ENCODE peak calls at places on chromosomes 7 and 10, in eight cellular contexts. L is astrocyte of the spinal cord, Q is hepatocyte, I is cardiac fibroblast, F is prostate gland, H is fibroblast of lung, D is keratinocyte, G is left ventricle myocardium inferior. X is an unnamed sample.

GRCh38 chr7:122790132-122790531 is 87.4 kb upstream of the RNF148 start:
- DNase-seq in L (no peak), Q (no peak), I (no peak), F (no peak), H (no peak), D (no peak), G (no peak), X (no peak)

GRCh38 chr7:13874783-13875182 is 114.7 kb downstream of the ETV1 start:
- DNase-seq in L (peak), Q (no peak), I (peak), F (peak), H (peak), D (no peak), G (no peak), X (no peak)

GRCh38 chr10:131140606-131141005 is 170.9 kb downstream of the TCERG1L start:
- DNase-seq in L (no peak), Q (no peak), I (no peak), F (no peak), H (no peak), D (no peak), G (no peak), X (no peak)

GRCh38 chr7:115297651-115298050 is 375.8 kb downstream of the MDFIC start:
- DNase-seq in L (peak), Q (peak), I (peak), F (no peak), H (peak), D (peak), G (peak), X (no peak)

GRCh38 chr10:61939575-61940301 is 38.2 kb downstream of the ARID5B start:
- DNase-seq in L (peak), Q (no peak), I (peak), F (no peak), H (peak), D (no peak), G (no peak), X (no peak)

GRCh38 chr10:22250897-22251605 is 33.2 kb upstream of the EBLN1 start:
- DNase-seq in L (peak), Q (no peak), I (peak), F (no peak), H (peak), D (no peak), G (no peak), X (no peak)

GRCh38 chr10:62258926-62259325 is 9.7 kb downstream of the RTKN2 start:
- DNase-seq in L (no peak), Q (no peak), I (no peak), F (no peak), H (no peak), D (no peak), G (no peak), X (no peak)

GRCh38 chr7:47498229-47499056 is 83.5 kb downstream of the TNS3 start:
- DNase-seq in L (no peak), Q (no peak), I (no peak), F (no peak), H (no peak), D (no peak), G (no peak), X (no peak)

GRCh38 chr7:45885264-45885882 is 2.9 kb upstream of the IGFBP1 start:
- DNase-seq in L (peak), Q (no peak), I (peak), F (no peak), H (no peak), D (no peak), G (no peak), X (no peak)

DNA sequence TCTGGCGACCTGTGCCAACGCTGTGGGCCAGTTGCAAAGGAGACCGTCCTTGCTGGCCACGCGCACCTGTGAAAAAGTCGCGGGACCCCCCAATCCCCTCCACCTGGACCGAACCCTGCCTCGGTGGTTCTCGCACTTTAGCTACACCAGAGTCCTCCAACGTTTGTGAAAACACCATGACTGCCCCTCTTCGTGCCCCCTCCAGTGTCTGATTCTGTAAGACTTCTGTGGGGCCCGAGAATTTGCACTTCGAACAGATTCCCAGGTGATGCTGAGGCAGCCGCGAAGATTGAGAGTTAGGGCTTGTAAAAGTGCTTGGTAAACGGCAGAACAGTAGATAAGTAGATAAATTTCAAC is 102.4 kb upstream of the SVIL start:
- DNase-seq in L (no peak), Q (no peak), I (no peak), F (no peak), H (no peak), D (no peak), G (no peak), X (no peak)
- H3K4me3 ChIP-seq in L (peak), Q (peak), I (no peak), F (peak), H (peak), D (no peak), G (peak), X (no peak)

GRCh38 chr10:4384254-4384653 is 441.8 kb upstream of the AKR1E2 start:
- DNase-seq in L (peak), Q (no peak), I (peak), F (no peak), H (peak), D (no peak), G (no peak), X (no peak)
- H3K4me3 ChIP-seq in L (no peak), Q (no peak), I (no peak), F (no peak), H (peak), D (no peak), G (no peak), X (no peak)

GRCh38 chr10:99527526-99528255 is 5.1 kb upstream of the NKX2-3 start:
- DNase-seq in L (peak), Q (no peak), I (no peak), F (no peak), H (no peak), D (no peak), G (no peak), X (no peak)
- H3K4me3 ChIP-seq in L (no peak), Q (no peak), I (no peak), F (no peak), H (no peak), D (no peak), G (no peak), X (no peak)

DNA sequence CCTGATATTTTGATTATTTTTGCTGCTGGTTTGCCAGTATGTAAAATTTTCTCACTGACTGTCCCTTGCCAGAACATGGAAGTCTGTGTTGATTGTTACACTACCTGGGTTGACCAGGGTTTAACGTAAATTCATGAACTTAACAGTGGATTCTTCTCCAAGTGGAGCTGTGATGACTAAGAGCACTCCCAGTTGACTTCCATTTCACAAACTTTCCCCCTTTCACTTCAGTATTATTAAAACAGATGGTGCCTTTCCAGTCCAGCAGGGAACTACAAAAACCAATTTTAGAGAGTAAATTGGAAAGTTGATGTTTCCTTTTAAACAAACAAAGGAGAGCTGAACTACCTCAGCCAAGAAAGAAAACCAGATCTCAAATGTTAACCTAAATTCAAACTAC is 480.2 kb upstream of the AKR1E2 start:
- DNase-seq in L (no peak), Q (no peak), I (no peak), F (no peak), H (peak), D (no peak), G (no peak), X (no peak)
- H3K4me3 ChIP-seq in L (no peak), Q (no peak), I (no peak), F (no peak), H (no peak), D (no peak), G (no peak), X (no peak)

DNA sequence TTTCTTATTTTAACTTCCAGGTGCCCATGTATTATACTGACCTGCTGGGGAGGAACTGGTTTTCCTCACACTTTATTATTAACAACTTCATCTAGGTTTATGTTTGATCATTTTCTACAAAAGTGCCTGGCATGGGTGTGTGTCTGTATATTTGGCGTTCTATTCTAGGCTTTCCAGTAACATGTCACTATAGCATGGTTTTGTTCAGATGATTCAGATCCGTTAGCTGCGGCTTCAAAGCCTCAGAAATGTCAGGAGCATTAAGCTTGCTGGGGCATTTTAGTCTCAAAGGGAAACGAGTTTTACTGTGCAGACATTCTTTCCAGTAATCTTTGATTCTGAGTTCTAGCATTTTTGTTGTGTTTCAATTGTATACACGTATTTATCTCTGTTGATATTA is 2.3 kb downstream of the INPP5A start:
- DNase-seq in L (peak), Q (no peak), I (peak), F (no peak), H (peak), D (no peak), G (no peak), X (no peak)
- H3K4me3 ChIP-seq in L (peak), Q (no peak), I (no peak), F (peak), H (peak), D (no peak), G (peak), X (no peak)

GRCh38 chr7:154929006-154929726 is 73.8 kb downstream of the PAXIP1 start:
- DNase-seq in L (no peak), Q (no peak), I (peak), F (no peak), H (no peak), D (no peak), G (no peak), X (no peak)
- H3K4me3 ChIP-seq in L (peak), Q (peak), I (peak), F (peak), H (peak), D (peak), G (peak), X (peak)

GRCh38 chr7:130293521-130293920 is 560 bp downstream of the CPA4 start:
- DNase-seq in L (no peak), Q (no peak), I (no peak), F (no peak), H (no peak), D (no peak), G (no peak), X (no peak)

GRCh38 chr7:130290745-130291144 is 2.2 kb upstream of the CPA4 start:
- DNase-seq in L (peak), Q (no peak), I (peak), F (no peak), H (peak), D (peak), G (no peak), X (peak)

GRCh38 chr7:130289478-130289877 is 3.5 kb upstream of the CPA4 start:
- DNase-seq in L (no peak), Q (no peak), I (no peak), F (no peak), H (no peak), D (no peak), G (no peak), X (peak)

GRCh38 chr7:130294314-130294713 is 1.4 kb downstream of the CPA4 start:
- DNase-seq in L (peak), Q (no peak), I (no peak), F (no peak), H (peak), D (peak), G (no peak), X (no peak)

DNA sequence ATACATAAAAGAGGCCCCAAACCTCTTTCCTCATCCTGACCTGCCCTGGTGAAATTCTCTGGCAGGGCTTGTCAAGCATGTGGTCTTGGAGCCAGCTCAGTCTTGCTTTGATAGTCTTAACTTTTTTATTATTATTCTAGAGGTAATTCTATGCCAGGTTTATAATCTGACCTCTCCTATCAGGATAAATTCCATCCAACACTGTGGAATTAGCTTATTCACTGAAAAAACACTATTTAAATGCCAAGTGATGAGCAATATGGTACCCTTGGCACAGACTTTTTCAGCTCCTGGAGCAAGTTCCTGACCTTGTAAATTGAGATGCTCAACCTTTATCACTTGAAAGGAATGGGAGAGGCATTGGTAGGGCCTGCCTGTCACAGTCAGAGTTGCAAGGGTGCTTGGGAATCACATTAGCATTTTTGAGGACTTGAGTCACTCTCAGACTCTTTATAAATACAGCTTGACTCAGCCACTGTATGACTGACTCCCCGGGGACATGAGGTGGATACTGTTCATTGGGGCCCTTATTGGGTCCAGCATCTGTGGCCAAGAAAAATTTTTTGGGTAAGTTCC is at the start of gene CPA4:
- DNase-seq in L (peak), Q (no peak), I (peak), F (no peak), H (peak), D (peak), G (no peak), X (peak)
- H3K4me3 ChIP-seq in L (peak), Q (no peak), I (no peak), F (no peak), H (no peak), D (peak), G (no peak), X (no peak)

GRCh38 chr7:106659963-106660861 is 746 bp downstream of the CCDC71L start:
- DNase-seq in L (peak), Q (peak), I (peak), F (peak), H (peak), D (peak), G (peak), X (peak)

GRCh38 chr7:106660862-106661720 is at the start of gene CCDC71L:
- DNase-seq in L (peak), Q (peak), I (peak), F (peak), H (peak), D (peak), G (peak), X (peak)

GRCh38 chr7:106657085-106657991 is 3.6 kb downstream of the CCDC71L start:
- DNase-seq in L (peak), Q (no peak), I (peak), F (no peak), H (peak), D (no peak), G (no peak), X (no peak)

GRCh38 chr7:106659369-106659962 is 1.5 kb downstream of the CCDC71L start:
- DNase-seq in L (peak), Q (no peak), I (no peak), F (no peak), H (no peak), D (no peak), G (no peak), X (no peak)

GRCh38 chr7:106658504-106659368 is 2.2 kb downstream of the CCDC71L start:
- DNase-seq in L (no peak), Q (no peak), I (no peak), F (no peak), H (no peak), D (no peak), G (no peak), X (no peak)
- H3K4me3 ChIP-seq in L (peak), Q (peak), I (peak), F (no peak), H (peak), D (peak), G (peak), X (peak)

GRCh38 chr10:60911216-60911615 is 32.8 kb downstream of the RHOBTB1 start:
- DNase-seq in L (no peak), Q (no peak), I (no peak), F (no peak), H (no peak), D (no peak), G (no peak), X (no peak)
- H3K4me3 ChIP-seq in L (no peak), Q (no peak), I (no peak), F (no peak), H (no peak), D (no peak), G (no peak), X (no peak)

GRCh38 chr7:84194484-84195260 is at the start of gene SEMA3A:
- DNase-seq in L (peak), Q (peak), I (peak), F (peak), H (peak), D (no peak), G (no peak), X (no peak)

GRCh38 chr7:84190016-84190705 is 4.4 kb downstream of the SEMA3A start:
- DNase-seq in L (peak), Q (no peak), I (no peak), F (no peak), H (peak), D (no peak), G (no peak), X (no peak)

GRCh38 chr7:84193787-84194186 is 802 bp downstream of the SEMA3A start:
- DNase-seq in L (peak), Q (no peak), I (no peak), F (no peak), H (peak), D (no peak), G (no peak), X (no peak)

GRCh38 chr7:84191261-84191660 is 3.3 kb downstream of the SEMA3A start:
- DNase-seq in L (peak), Q (no peak), I (no peak), F (no peak), H (peak), D (no peak), G (no peak), X (no peak)

GRCh38 chr7:84191842-84192241 is 2.7 kb downstream of the SEMA3A start:
- DNase-seq in L (peak), Q (no peak), I (peak), F (no peak), H (peak), D (no peak), G (no peak), X (no peak)
- H3K4me3 ChIP-seq in L (peak), Q (peak), I (no peak), F (no peak), H (peak), D (no peak), G (peak), X (no peak)

X was measured in body of pancreas.